ENCODE peak calls at places on chromosomes 12 and 14, in seven cellular contexts. W is H1; Q is RCC 7860; B is stimulated activated CD8-positive, alpha-beta memory T cell treated with anti-CD3 and anti-CD28 coated beads, Interleukin-12 subunit alpha, Interleukin-12 subunit beta, amount 100 ng/mL, for 1 hour; C is cerebellar nuclear complex; J is ELR; F is GM12865. X is an unnamed sample.

GRCh38 chr14:73833530-73834257 is 17.9 kb upstream of the PTGR2 start:
- DNase-seq in W (no peak), F (no peak), C (no peak), J (peak; percentile 58), B (no peak), Q (peak; percentile 78), X (no peak)

GRCh38 chr14:80587096-80587724 is 354.3 kb downstream of the CEP128 start:
- DNase-seq in C (no peak), W (no peak), J (peak; percentile 67), F (peak; percentile 85), Q (peak; percentile 17), B (no peak), X (peak; percentile 43)

GRCh38 chr12:108564724-108565123 is 2.3 kb downstream of the ISCU start:
- DNase-seq in F (no peak), B (no peak), C (no peak), W (no peak), J (no peak), Q (no peak), X (no peak)

GRCh38 chr12:131912526-131913274 is 16.4 kb upstream of the PUS1 start:
- DNase-seq in B (no peak), W (no peak), C (peak; percentile 25), Q (peak; percentile 88), J (peak; percentile 82), F (no peak), X (no peak)

GRCh38 chr14:75597149-75597548 is 18.7 kb downstream of the FLVCR2 start:
- DNase-seq in B (no peak), J (no peak), F (no peak), C (no peak), Q (no peak), W (no peak), X (no peak)

GRCh38 chr12:1305063-1305434 is 289.3 kb downstream of the FBXL14 start:
- DNase-seq in B (no peak), Q (peak; percentile 33), C (no peak), W (no peak), F (no peak), J (no peak), X (no peak)

GRCh38 chr12:22935090-22935489 is 310.1 kb downstream of the ETNK1 start:
- DNase-seq in C (no peak), W (no peak), F (no peak), Q (no peak), J (no peak), B (no peak), X (no peak)

GRCh38 chr12:43812926-43813325 is 6.8 kb upstream of the TWF1 start:
- DNase-seq in C (no peak), F (no peak), B (no peak), Q (peak; percentile 63), J (peak; percentile 32), W (no peak), X (no peak)

GRCh38 chr12:3222935-3223334 is 145.8 kb downstream of the TSPAN9 start:
- DNase-seq in Q (no peak), J (no peak), C (no peak), F (no peak), W (no peak), B (no peak), X (peak; percentile 22)

GRCh38 chr12:129941646-129942045 is 37.8 kb upstream of the TMEM132D start:
- DNase-seq in Q (no peak), C (no peak), W (no peak), B (no peak), J (no peak), F (no peak), X (no peak)

GRCh38 chr12:113586461-113586860 is 114.8 kb upstream of the LHX5 start:
- DNase-seq in B (no peak), W (no peak), Q (no peak), J (peak; percentile 7), F (no peak), C (no peak), X (no peak)

GRCh38 chr12:66636771-66637170 is 42.1 kb downstream of the GRIP1 start:
- DNase-seq in F (no peak), W (no peak), Q (no peak), B (no peak), J (no peak), C (no peak), X (no peak)

GRCh38 chr12:111405856-111406473 is at the start of gene SH2B3:
- DNase-seq in Q (no peak), W (no peak), F (no peak), C (no peak), J (peak; percentile 82), B (peak; percentile 70), X (peak; percentile 51)

GRCh38 chr14:66572836-66573235 is 64.9 kb downstream of the GPHN start:
- DNase-seq in Q (no peak), C (no peak), B (no peak), J (no peak), W (no peak), F (no peak), X (no peak)

GRCh38 chr14:102729268-102729667 is 48.0 kb upstream of the TRAF3 start:
- DNase-seq in F (no peak), B (no peak), Q (no peak), C (no peak), W (no peak), J (no peak), X (no peak)

GRCh38 chr12:19382111-19382526 is 57.2 kb upstream of the AEBP2 start:
- DNase-seq in F (peak; percentile 83), J (peak; percentile 88), Q (peak; percentile 87), B (no peak), W (peak; percentile 13), C (no peak), X (no peak)

GRCh38 chr12:19739195-19739776 is 300.0 kb downstream of the AEBP2 start:
- DNase-seq in Q (peak; percentile 34), C (no peak), W (no peak), F (peak; percentile 65), B (peak; percentile 4), J (peak; percentile 62), X (peak; percentile 77)

GRCh38 chr12:51295651-51296050 is 25.4 kb upstream of the SMAGP start:
- DNase-seq in B (no peak), J (no peak), W (no peak), Q (no peak), F (no peak), C (no peak), X (no peak)

GRCh38 chr12:100567945-100568344 is 5.5 kb upstream of the GAS2L3 start:
- DNase-seq in J (no peak), Q (no peak), F (peak; percentile 5), C (no peak), B (no peak), W (no peak), X (no peak)

GRCh38 chr12:6943387-6943718 is 263 bp upstream of the RNU7-1 start:
- DNase-seq in Q (peak; percentile 79), B (no peak), F (peak; percentile 96), C (peak; percentile 81), W (no peak), J (peak; percentile 95), X (peak; percentile 81)

GRCh38 chr12:3225154-3225795 is 148.1 kb downstream of the TSPAN9 start:
- DNase-seq in F (no peak), C (no peak), Q (no peak), W (no peak), B (no peak), J (peak; percentile 94), X (no peak)

GRCh38 chr14:100416921-100417451 is 93.8 kb downstream of the SLC25A47 start:
- DNase-seq in F (no peak), B (no peak), C (peak; percentile 82), W (no peak), Q (peak; percentile 49), J (peak; percentile 94), X (no peak)

GRCh38 chr12:92928431-92928961 is 599 bp downstream of the EEA1 start:
- DNase-seq in Q (no peak), J (peak; percentile 58), B (peak; percentile 24), C (no peak), F (peak; percentile 49), W (no peak), X (no peak)

GRCh38 chr14:90658541-90658967 is 157.7 kb downstream of the TTC7B start:
- DNase-seq in F (peak; percentile 16), W (no peak), J (peak; percentile 90), Q (peak; percentile 61), C (no peak), B (no peak), X (no peak)

GRCh38 chr12:103877934-103878510 is 37.0 kb upstream of the NT5DC3 start:
- DNase-seq in F (peak; percentile 83), W (peak; percentile 7), J (peak; percentile 83), B (peak; percentile 17), Q (peak; percentile 44), C (no peak), X (peak; percentile 74)